ENCODE peak calls at places on chromosome 13, in four cellular contexts. V is activated T-helper 1 cell treated with Interleukin-2 at 50 U/mL for 16 hours, N is fibroblast of lung, Y is GM12865. R is an unnamed sample.
A peak's percentile ranks its signal among the peaks of the same experiment; 100 is the strongest.

GRCh38 chr13:59533561-59534337 is 630.0 kb downstream of the DIAPH3 start:
- DNase-seq in N (peak; percentile 75), Y (no peak), V (no peak), R (no peak)

GRCh38 chr13:27920677-27921420 is 1.0 kb downstream of the PDX1 start:
- DNase-seq in Y (no peak), V (no peak), N (no peak), R (no peak)

GRCh38 chr13:72850959-72851677 is 69.2 kb downstream of the PIBF1 start:
- DNase-seq in N (no peak), V (no peak), Y (no peak), R (no peak)

GRCh38 chr13:24618219-24618955 is 61.8 kb upstream of the ATP12A start:
- DNase-seq in V (peak; percentile 32), Y (peak; percentile 94), N (peak; percentile 14), R (no peak)

GRCh38 chr13:30364133-30364532 is 56.8 kb upstream of the KATNAL1 start:
- DNase-seq in N (peak; percentile 60), V (no peak), Y (no peak), R (no peak)

GRCh38 chr13:67438465-67438864 is 208.3 kb upstream of the PCDH9 start:
- DNase-seq in N (no peak), Y (no peak), V (no peak), R (no peak)

GRCh38 chr13:40329682-40330485 is 336.6 kb downstream of the FOXO1 start:
- DNase-seq in Y (peak; percentile 47), N (peak; percentile 62), V (no peak), R (no peak)

GRCh38 chr13:21147827-21148226 is 28.5 kb downstream of the SKA3 start:
- DNase-seq in N (no peak), V (no peak), Y (no peak), R (no peak)

GRCh38 chr13:98539655-98540054 is 37.3 kb downstream of the STK24 start:
- DNase-seq in V (no peak), N (peak; percentile 31), Y (no peak), R (no peak)

GRCh38 chr13:88701551-88701950 is 1030.4 kb downstream of the SLITRK5 start:
- DNase-seq in V (no peak), Y (no peak), N (no peak), R (no peak)

R was measured in heart left ventricle.